ENCODE peak calls at places on chromosomes 4 and X, in five cellular contexts. One of them, this sample, is unnamed. For H3K4me1, the result is how much of the 10 kb centered on the place peaks cover.

GRCh38 chr4:171186700-171187099 is 626.5 kb upstream of the GALNTL6 start:
- DNase-seq in IMR-90: no peak
- DNase-seq in tibial artery: no peak
- DNase-seq in uterus: no peak
- DNase-seq in cardiac muscle cell: no peak
- DNase-seq in this sample: no peak

GRCh38 chr4:178462710-178463109 is 1020.5 kb upstream of the AGA start:
- DNase-seq in IMR-90: no peak
- DNase-seq in tibial artery: no peak
- DNase-seq in uterus: no peak
- DNase-seq in cardiac muscle cell: no peak
- DNase-seq in this sample: no peak

GRCh38 chr4:8029689-8030088 is 90.0 kb upstream of the AFAP1 start:
- DNase-seq in IMR-90: no peak
- DNase-seq in tibial artery: no peak
- DNase-seq in uterus: no peak
- DNase-seq in cardiac muscle cell: no peak
- DNase-seq in this sample: no peak

GRCh38 chr4:22986881-22987280 is 294.1 kb downstream of the GBA3 start:
- DNase-seq in IMR-90: no peak
- DNase-seq in tibial artery: no peak
- DNase-seq in uterus: no peak
- DNase-seq in cardiac muscle cell: no peak
- DNase-seq in this sample: no peak

GRCh38 chrX:149572743-149573142 is 14.5 kb downstream of the MAGEA9B start:
- DNase-seq in IMR-90: no peak
- DNase-seq in tibial artery: no peak
- DNase-seq in uterus: no peak
- DNase-seq in cardiac muscle cell: no peak
- DNase-seq in this sample: no peak

GRCh38 chr4:148030486-148030885 is 298.6 kb downstream of the ARHGAP10 start:
- DNase-seq in IMR-90: peak
- DNase-seq in tibial artery: no peak
- DNase-seq in uterus: no peak
- DNase-seq in cardiac muscle cell: peak
- DNase-seq in this sample: no peak

GRCh38 chrX:108795240-108795639 is 58.9 kb upstream of the IRS4 start:
- DNase-seq in IMR-90: no peak
- DNase-seq in tibial artery: no peak
- DNase-seq in uterus: no peak
- DNase-seq in cardiac muscle cell: no peak
- DNase-seq in this sample: no peak

GRCh38 chr4:37540486-37540885 is 145.7 kb downstream of the RELL1 start:
- DNase-seq in IMR-90: no peak
- DNase-seq in tibial artery: no peak
- DNase-seq in uterus: no peak
- DNase-seq in cardiac muscle cell: peak
- DNase-seq in this sample: no peak

GRCh38 chrX:72568406-72569092 is 4.1 kb downstream of the HDAC8 start:
- DNase-seq in IMR-90: peak
- DNase-seq in tibial artery: no peak
- DNase-seq in uterus: no peak
- DNase-seq in cardiac muscle cell: peak
- DNase-seq in this sample: no peak

GRCh38 chr4:182724414-182724813 is 192.8 kb downstream of the DCTD start:
- DNase-seq in IMR-90: peak
- DNase-seq in tibial artery: no peak
- DNase-seq in uterus: no peak
- DNase-seq in cardiac muscle cell: no peak
- DNase-seq in this sample: no peak

GRCh38 chr4:22667332-22667731 is 25.4 kb upstream of the GBA3 start:
- DNase-seq in IMR-90: no peak
- DNase-seq in tibial artery: no peak
- DNase-seq in uterus: no peak
- DNase-seq in cardiac muscle cell: peak
- DNase-seq in this sample: no peak

GRCh38 chr4:153112071-153112460 is 92.2 kb upstream of the TRIM2 start:
- DNase-seq in IMR-90: no peak
- DNase-seq in tibial artery: no peak
- DNase-seq in uterus: no peak
- DNase-seq in cardiac muscle cell: no peak
- DNase-seq in this sample: no peak

GRCh38 chrX:108225456-108225730 is 133.8 kb downstream of the ATG4A start:
- DNase-seq in IMR-90: no peak
- DNase-seq in tibial artery: no peak
- DNase-seq in uterus: no peak
- DNase-seq in cardiac muscle cell: no peak
- DNase-seq in this sample: no peak

GRCh38 chr4:1718095-1718850 is 2.9 kb downstream of the TMEM129 start:
- DNase-seq in IMR-90: no peak
- DNase-seq in tibial artery: no peak
- DNase-seq in uterus: no peak
- DNase-seq in cardiac muscle cell: no peak
- DNase-seq in this sample: no peak

GRCh38 chrX:153379971-153380581 is 21.1 kb downstream of the PNMA6E start:
- DNase-seq in IMR-90: no peak
- DNase-seq in tibial artery: no peak
- DNase-seq in uterus: no peak
- DNase-seq in cardiac muscle cell: no peak
- DNase-seq in this sample: no peak

GRCh38 chr4:150104401-150105027 is 26.3 kb downstream of the DCLK2 start:
- DNase-seq in IMR-90: no peak
- DNase-seq in tibial artery: no peak
- DNase-seq in uterus: no peak
- DNase-seq in cardiac muscle cell: no peak
- DNase-seq in this sample: no peak

GRCh38 chrX:110310896-110311295 is 7.0 kb downstream of the AMMECR1 start:
- DNase-seq in IMR-90: no peak
- DNase-seq in tibial artery: no peak
- DNase-seq in uterus: no peak
- DNase-seq in cardiac muscle cell: peak
- DNase-seq in this sample: no peak

GRCh38 chrX:107716816-107717700 is 58.5 kb downstream of the TSC22D3 start:
- DNase-seq in IMR-90: peak
- DNase-seq in tibial artery: peak
- DNase-seq in uterus: peak
- DNase-seq in cardiac muscle cell: peak
- DNase-seq in this sample: peak

GRCh38 chr4:8777320-8778196 is 94.1 kb downstream of the HMX1 start:
- DNase-seq in IMR-90: no peak
- DNase-seq in tibial artery: no peak
- DNase-seq in uterus: no peak
- DNase-seq in cardiac muscle cell: no peak
- DNase-seq in this sample: peak

GRCh38 chr4:153528705-153529493 is 62.7 kb downstream of the TMEM131L start:
- DNase-seq in IMR-90: no peak
- DNase-seq in tibial artery: no peak
- DNase-seq in uterus: no peak
- DNase-seq in cardiac muscle cell: no peak
- DNase-seq in this sample: no peak

GRCh38 chr4:61380865-61381264 is 180.7 kb downstream of the ADGRL3 start:
- DNase-seq in IMR-90: no peak
- DNase-seq in tibial artery: no peak
- DNase-seq in uterus: no peak
- DNase-seq in cardiac muscle cell: no peak
- DNase-seq in this sample: no peak

GRCh38 chr4:94676910-94677309 is 80.8 kb upstream of the BMPR1B start:
- DNase-seq in IMR-90: peak
- DNase-seq in tibial artery: no peak
- DNase-seq in uterus: no peak
- DNase-seq in cardiac muscle cell: peak
- DNase-seq in this sample: no peak

GRCh38 chrX:41121766-41122165 is 36.5 kb downstream of the USP9X start:
- DNase-seq in IMR-90: no peak
- DNase-seq in tibial artery: no peak
- DNase-seq in uterus: no peak
- DNase-seq in cardiac muscle cell: no peak
- DNase-seq in this sample: no peak

GRCh38 chr4:82989567-82990429 is 20.8 kb downstream of the LIN54 start:
- DNase-seq in IMR-90: peak
- DNase-seq in tibial artery: no peak
- DNase-seq in uterus: no peak
- DNase-seq in cardiac muscle cell: peak
- DNase-seq in this sample: no peak

GRCh38 chrX:77785746-77786548 is at the start of gene ATRX:
- DNase-seq in IMR-90: peak
- DNase-seq in tibial artery: peak
- DNase-seq in uterus: peak
- DNase-seq in cardiac muscle cell: peak
- DNase-seq in this sample: peak

GRCh38 chr4:168744021-168744420 is 247.2 kb downstream of the PALLD start:
- DNase-seq in IMR-90: peak
- DNase-seq in tibial artery: no peak
- DNase-seq in uterus: no peak
- DNase-seq in cardiac muscle cell: no peak
- DNase-seq in this sample: no peak

GRCh38 chrX:65883556-65883955 is 156.3 kb downstream of the VSIG4 start:
- DNase-seq in IMR-90: no peak
- DNase-seq in tibial artery: no peak
- DNase-seq in uterus: no peak
- DNase-seq in cardiac muscle cell: no peak
- DNase-seq in this sample: no peak

GRCh38 chr4:8534601-8535000 is 45.6 kb upstream of the GPR78 start:
- DNase-seq in IMR-90: no peak
- DNase-seq in tibial artery: no peak
- DNase-seq in uterus: no peak
- DNase-seq in cardiac muscle cell: no peak
- DNase-seq in this sample: no peak

GRCh38 chrX:2926664-2927275 is 2.4 kb downstream of the ARSD start:
- DNase-seq in IMR-90: no peak
- DNase-seq in tibial artery: no peak
- DNase-seq in uterus: no peak
- DNase-seq in cardiac muscle cell: no peak
- DNase-seq in this sample: no peak

GRCh38 chr4:173415092-173415491 is 16.2 kb upstream of the SCRG1 start:
- DNase-seq in IMR-90: no peak
- DNase-seq in tibial artery: no peak
- DNase-seq in uterus: no peak
- DNase-seq in cardiac muscle cell: peak
- DNase-seq in this sample: no peak

GRCh38 chr4:5746829-5747745 is 36.1 kb downstream of the EVC start:
- DNase-seq in IMR-90: peak
- DNase-seq in tibial artery: peak
- DNase-seq in uterus: no peak
- DNase-seq in cardiac muscle cell: peak
- DNase-seq in this sample: no peak

GRCh38 chr4:70927502-70928139 is 25.5 kb downstream of the MOB1B start:
- DNase-seq in IMR-90: no peak
- DNase-seq in tibial artery: no peak
- DNase-seq in uterus: no peak
- DNase-seq in cardiac muscle cell: no peak
- DNase-seq in this sample: no peak

GRCh38 chr4:53313510-53313909 is 52.4 kb downstream of the SCFD2 start:
- DNase-seq in IMR-90: peak
- DNase-seq in tibial artery: no peak
- DNase-seq in uterus: no peak
- DNase-seq in cardiac muscle cell: peak
- DNase-seq in this sample: no peak
- TF ChIP-seq CTCF in IMR-90: peak
- TF ChIP-seq CTCF in tibial artery: no peak
- TF ChIP-seq CTCF in uterus: no peak
- TF ChIP-seq CTCF in cardiac muscle cell: peak
- TF ChIP-seq CTCF in this sample: no peak

GRCh38 chr4:124863039-124863545 is 150.6 kb upstream of the ANKRD50 start:
- DNase-seq in IMR-90: no peak
- DNase-seq in tibial artery: no peak
- DNase-seq in uterus: no peak
- DNase-seq in cardiac muscle cell: peak
- DNase-seq in this sample: no peak
- H3K4me1 ChIP-seq in IMR-90: under half
- H3K4me1 ChIP-seq in tibial artery: under half
- H3K4me1 ChIP-seq in uterus: under half
- H3K4me1 ChIP-seq in cardiac muscle cell: under half
- H3K4me1 ChIP-seq in this sample: under half

GRCh38 chr4:120923201-120923522 is 636 bp upstream of the PRDM5 start:
- DNase-seq in IMR-90: no peak
- DNase-seq in tibial artery: no peak
- DNase-seq in uterus: no peak
- DNase-seq in cardiac muscle cell: no peak
- DNase-seq in this sample: no peak

GRCh38 chr4:120920666-120921065 is 1.9 kb downstream of the PRDM5 start:
- DNase-seq in IMR-90: no peak
- DNase-seq in tibial artery: no peak
- DNase-seq in uterus: no peak
- DNase-seq in cardiac muscle cell: no peak
- DNase-seq in this sample: no peak

GRCh38 chr4:120924931-120925330 is 2.4 kb upstream of the PRDM5 start:
- DNase-seq in IMR-90: no peak
- DNase-seq in tibial artery: no peak
- DNase-seq in uterus: no peak
- DNase-seq in cardiac muscle cell: no peak
- DNase-seq in this sample: no peak

GRCh38 chr4:120921456-120922389 is 803 bp downstream of the PRDM5 start:
- DNase-seq in IMR-90: peak
- DNase-seq in tibial artery: peak
- DNase-seq in uterus: peak
- DNase-seq in cardiac muscle cell: peak
- DNase-seq in this sample: peak

DNA sequence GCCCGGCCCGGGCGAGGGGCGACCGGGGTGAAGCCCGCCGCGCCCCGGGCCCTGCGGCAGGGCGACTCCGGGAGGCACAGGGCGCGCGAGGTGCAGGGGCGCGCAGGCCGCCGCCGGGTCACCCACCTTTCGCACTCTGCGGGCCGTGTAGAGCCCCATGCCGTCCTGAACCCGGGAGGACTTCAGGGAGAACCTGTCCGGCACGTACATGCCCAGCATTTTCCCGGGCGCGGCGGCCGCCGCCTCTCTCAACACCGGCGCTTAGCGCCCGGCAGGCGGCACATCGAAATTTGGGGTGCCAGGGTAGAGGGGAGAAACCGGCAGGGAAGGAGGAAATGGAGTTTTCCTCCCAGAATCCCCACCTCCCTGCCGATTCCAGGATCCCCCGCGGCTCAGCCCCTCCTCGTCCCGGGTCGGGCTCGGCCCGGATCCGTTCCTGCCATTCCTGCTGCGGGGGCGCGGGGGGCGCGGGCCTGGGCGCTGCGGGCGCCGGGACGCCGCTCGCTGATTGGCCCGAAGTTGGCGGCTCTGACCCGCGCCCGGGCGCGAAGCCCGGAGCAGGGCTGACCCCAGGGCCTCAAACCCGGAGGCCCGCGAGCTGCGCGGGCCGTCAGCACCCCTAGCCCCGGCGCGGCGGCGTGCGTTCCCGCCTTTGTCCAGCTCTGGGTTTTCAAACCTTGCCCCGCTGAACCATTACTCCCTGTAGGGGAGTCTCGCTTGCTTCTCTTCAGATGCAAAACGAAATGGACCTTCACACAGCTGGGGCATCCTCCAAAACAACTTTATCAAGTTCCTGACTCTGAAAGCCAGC is at the start of gene PRDM5:
- DNase-seq in IMR-90: peak
- DNase-seq in tibial artery: peak
- DNase-seq in uterus: peak
- DNase-seq in cardiac muscle cell: peak
- DNase-seq in this sample: peak
- TF ChIP-seq CTCF in IMR-90: no peak
- TF ChIP-seq CTCF in tibial artery: no peak
- TF ChIP-seq CTCF in uterus: peak
- TF ChIP-seq CTCF in cardiac muscle cell: peak
- TF ChIP-seq CTCF in this sample: peak

GRCh38 chr4:10105421-10105820 is 11.2 kb downstream of the WDR1 start:
- DNase-seq in IMR-90: no peak
- DNase-seq in tibial artery: no peak
- DNase-seq in uterus: no peak
- DNase-seq in cardiac muscle cell: no peak
- DNase-seq in this sample: no peak
- H3K4me1 ChIP-seq in IMR-90: half or more
- H3K4me1 ChIP-seq in tibial artery: under half
- H3K4me1 ChIP-seq in uterus: under half
- H3K4me1 ChIP-seq in cardiac muscle cell: half or more
- H3K4me1 ChIP-seq in this sample: half or more

This sample was measured in lower lobe of right lung.